ENCODE peak calls at places on chromosomes 1 and 21, in seven cellular contexts. Y is H1, F is SK-N-SH, J is HCT116, R is HepG2, C is GM12878, Q is K562. A is an unnamed sample.

GRCh38 chr1:115337633-115338456 is at the start of gene NGF:
- DNase-seq in Y (peak), R (no peak), C (no peak), J (no peak), Q (no peak), F (peak), A (peak)

GRCh38 chr1:59707216-59707615 is 107.5 kb upstream of the HOOK1 start:
- DNase-seq in C (no peak), R (no peak), Y (no peak), Q (peak), J (peak), F (no peak), A (no peak)

GRCh38 chr1:155093938-155094621 is 15.4 kb downstream of the EFNA3 start:
- DNase-seq in R (peak), Q (peak), Y (peak), J (peak), C (no peak), F (peak), A (no peak)

GRCh38 chr1:25565626-25566025 is 22.2 kb downstream of the LDLRAP1 start:
- DNase-seq in J (no peak), Y (no peak), R (no peak), C (no peak), Q (no peak), F (no peak), A (no peak)

GRCh38 chr1:230282157-230282556 is 144.0 kb downstream of the PGBD5 start:
- DNase-seq in Q (peak), C (no peak), R (no peak), Y (no peak), F (peak), J (no peak), A (no peak)

GRCh38 chr1:158203693-158204457 is 23.2 kb downstream of the CD1D start:
- DNase-seq in C (peak), J (peak), F (peak), Y (no peak), Q (peak), R (peak), A (peak)

GRCh38 chr1:156599811-156600210 is 1.5 kb downstream of the GPATCH4 start:
- DNase-seq in F (no peak), R (peak), C (no peak), Y (no peak), Q (peak), J (no peak), A (peak)

GRCh38 chr21:37166733-37167132 is 93.7 kb downstream of the TTC3 start:
- DNase-seq in J (peak), Q (peak), R (no peak), F (no peak), Y (no peak), C (no peak), A (peak)

GRCh38 chr1:180863158-180863775 is 49.4 kb upstream of the KIAA1614 start:
- DNase-seq in J (peak), Q (peak), C (no peak), F (peak), R (peak), Y (no peak), A (peak)

GRCh38 chr1:29853716-29854330 is 617.5 kb downstream of the PTPRU start:
- DNase-seq in Q (no peak), R (no peak), F (no peak), C (no peak), Y (no peak), J (no peak), A (no peak)

GRCh38 chr1:29851666-29852065 is 615.3 kb downstream of the PTPRU start:
- DNase-seq in J (no peak), Q (no peak), R (no peak), Y (no peak), F (no peak), C (no peak), A (no peak)

GRCh38 chr1:29850358-29850757 is 614.0 kb downstream of the PTPRU start:
- DNase-seq in Q (no peak), Y (no peak), R (no peak), C (no peak), J (no peak), F (no peak), A (no peak)

GRCh38 chr1:29854700-29855276 is 618.5 kb downstream of the PTPRU start:
- DNase-seq in J (no peak), Y (no peak), C (no peak), R (no peak), Q (no peak), F (no peak), A (no peak)

GRCh38 chr1:29852248-29852647 is 615.9 kb downstream of the PTPRU start:
- DNase-seq in Q (no peak), R (no peak), F (no peak), J (no peak), C (no peak), Y (no peak), A (no peak)
- TF ChIP-seq JUND in Q (no peak), R (no peak), F (no peak), J (no peak), C (no peak), Y (no peak), A (no peak)

DNA sequence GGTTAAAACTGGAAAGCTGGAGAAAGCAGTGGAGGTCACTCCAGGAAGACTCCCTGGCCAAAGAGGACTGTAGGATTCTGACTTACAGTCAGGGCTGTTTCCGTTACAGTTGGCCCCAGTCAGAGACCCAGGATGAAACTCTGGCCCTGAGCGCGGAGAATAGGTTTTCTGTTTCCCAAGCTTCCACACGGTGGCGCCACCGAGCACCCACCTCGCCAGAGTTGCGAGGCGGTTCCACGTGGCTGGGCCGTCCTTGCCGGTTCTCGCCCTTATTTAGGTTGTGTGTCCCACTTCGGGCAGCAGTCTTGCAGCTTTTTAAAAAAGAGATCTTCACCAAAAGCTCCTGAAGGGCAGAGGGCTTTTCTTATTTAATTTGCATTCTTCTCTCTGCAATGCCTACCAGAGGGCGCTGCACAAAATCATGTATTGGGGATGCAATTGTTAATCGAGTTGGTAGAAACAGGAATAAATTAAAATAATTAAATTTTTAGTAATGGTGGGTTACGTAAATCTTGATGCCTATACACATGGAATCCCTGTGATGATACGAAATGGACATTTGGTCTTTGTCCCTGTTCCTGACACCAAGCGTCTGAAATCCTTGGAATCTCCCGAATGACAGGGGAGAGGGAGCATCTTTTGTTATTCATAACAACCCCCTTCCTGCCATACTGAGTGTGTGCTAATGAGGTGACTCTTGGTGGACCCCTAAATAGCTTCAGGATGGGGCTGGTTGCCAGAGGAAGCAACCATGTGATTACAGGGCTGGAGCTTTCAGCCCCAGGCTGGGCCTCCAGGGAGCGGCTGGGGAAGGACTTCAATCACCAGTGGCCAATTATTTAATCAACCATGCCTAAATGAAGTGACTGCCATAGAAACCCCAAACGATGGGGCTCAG is 5.5 kb upstream of the S100A7 start:
- DNase-seq in C (no peak), F (peak), Q (peak), Y (peak), R (peak), J (peak), A (peak)
- TF ChIP-seq JUND in C (no peak), F (no peak), Q (peak), Y (no peak), R (no peak), J (no peak), A (no peak)

GRCh38 chr1:185281245-185281644 is 35.8 kb downstream of the IVNS1ABP start:
- DNase-seq in F (no peak), Q (no peak), J (no peak), R (peak), Y (no peak), C (peak), A (no peak)

GRCh38 chr1:185284106-185284505 is 32.9 kb downstream of the IVNS1ABP start:
- DNase-seq in F (no peak), J (no peak), Q (peak), C (no peak), R (no peak), Y (no peak), A (no peak)

GRCh38 chr1:185288435-185288834 is 28.6 kb downstream of the IVNS1ABP start:
- DNase-seq in F (no peak), R (no peak), C (no peak), J (no peak), Q (peak), Y (no peak), A (no peak)

GRCh38 chr1:185287451-185287850 is 29.6 kb downstream of the IVNS1ABP start:
- DNase-seq in J (no peak), Q (no peak), Y (no peak), F (no peak), C (no peak), R (no peak), A (no peak)

GRCh38 chr1:185284533-185285244 is 32.4 kb downstream of the IVNS1ABP start:
- DNase-seq in J (no peak), C (no peak), R (no peak), F (no peak), Q (peak), Y (no peak), A (no peak)
- TF ChIP-seq JUND in J (no peak), C (no peak), R (no peak), F (no peak), Q (peak), Y (no peak), A (no peak)

GRCh38 chr1:221230605-221231004 is 351.4 kb downstream of the HLX start:
- DNase-seq in R (no peak), C (no peak), Q (no peak), J (no peak), F (no peak), Y (no peak), A (peak)

GRCh38 chr1:221237587-221237986 is 358.3 kb downstream of the HLX start:
- DNase-seq in R (no peak), C (no peak), Y (no peak), F (no peak), J (no peak), Q (no peak), A (no peak)

GRCh38 chr1:221239911-221240310 is 360.7 kb downstream of the HLX start:
- DNase-seq in J (no peak), F (no peak), C (no peak), Y (no peak), R (no peak), Q (no peak), A (peak)

GRCh38 chr1:221240652-221241051 is 361.4 kb downstream of the HLX start:
- DNase-seq in F (no peak), R (no peak), J (no peak), Y (no peak), C (no peak), Q (no peak), A (no peak)

GRCh38 chr1:221234821-221235220 is 355.6 kb downstream of the HLX start:
- DNase-seq in R (no peak), J (no peak), C (no peak), F (no peak), Y (no peak), Q (no peak), A (no peak)
- TF ChIP-seq JUND in R (no peak), J (no peak), C (no peak), F (no peak), Y (no peak), Q (no peak), A (no peak)

GRCh38 chr21:42523211-42523610 is 9.6 kb downstream of the SLC37A1 start:
- DNase-seq in Q (no peak), C (no peak), F (no peak), R (no peak), Y (no peak), J (no peak), A (no peak)
- TF ChIP-seq JUND in Q (no peak), C (no peak), F (no peak), R (no peak), Y (no peak), J (no peak), A (no peak)

GRCh38 chr1:15959847-15960446 is 16.0 kb downstream of the ZBTB17 start:
- DNase-seq in C (no peak), Q (no peak), R (no peak), Y (no peak), F (peak), J (no peak), A (no peak)

GRCh38 chr1:15962176-15962575 is 13.7 kb downstream of the ZBTB17 start:
- DNase-seq in Y (no peak), F (no peak), C (no peak), Q (no peak), J (no peak), R (no peak), A (no peak)

GRCh38 chr1:15960808-15961207 is 15.1 kb downstream of the ZBTB17 start:
- DNase-seq in R (no peak), Q (no peak), J (no peak), Y (no peak), F (no peak), C (no peak), A (no peak)

GRCh38 chr1:15962671-15963362 is 13.1 kb downstream of the ZBTB17 start:
- DNase-seq in F (no peak), J (no peak), Q (no peak), C (no peak), Y (no peak), R (no peak), A (no peak)

DNA sequence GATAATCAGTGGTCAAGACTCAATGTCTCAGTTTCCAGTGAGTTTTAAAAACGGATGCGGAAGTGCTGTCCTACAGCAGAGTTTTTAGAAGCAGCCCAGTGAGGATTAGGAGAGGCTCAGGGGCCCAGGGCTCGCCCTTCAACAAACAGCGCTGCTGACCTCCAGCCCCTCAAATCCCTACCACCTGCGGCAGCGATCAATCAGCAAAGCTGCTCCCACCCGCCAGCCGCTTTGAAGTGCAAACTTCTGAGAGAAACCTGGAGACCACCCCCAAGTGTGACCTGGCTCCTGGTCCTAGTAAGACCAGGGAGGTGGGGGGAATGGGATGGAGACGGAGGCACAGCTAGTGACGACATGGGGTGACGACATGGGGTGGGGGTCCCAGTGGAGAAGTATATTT is 14.4 kb downstream of the ZBTB17 start:
- DNase-seq in C (no peak), F (no peak), Q (no peak), Y (peak), J (no peak), R (no peak), A (no peak)
- TF ChIP-seq JUND in C (no peak), F (no peak), Q (no peak), Y (no peak), J (no peak), R (no peak), A (no peak)

DNA sequence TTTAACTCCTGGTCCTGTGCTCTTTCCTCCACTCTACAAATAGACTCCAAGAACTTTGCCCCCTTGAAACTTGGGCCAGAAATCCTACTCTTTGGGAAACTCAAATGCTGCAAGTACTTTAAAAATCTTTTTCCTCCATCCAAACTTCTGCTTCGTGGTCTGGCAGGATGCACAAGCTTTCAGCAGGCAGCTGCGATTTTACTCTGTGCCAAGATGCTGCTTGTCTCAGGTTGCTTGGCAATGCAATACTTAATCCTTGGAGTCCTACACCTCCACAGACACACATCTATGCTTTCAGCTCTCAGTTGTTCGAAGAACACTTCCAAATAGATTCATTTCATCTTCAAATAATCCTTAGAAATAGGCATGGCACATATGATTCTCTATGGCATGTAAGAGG is 435.3 kb upstream of the USP24 start:
- DNase-seq in R (no peak), Q (no peak), F (no peak), J (no peak), C (no peak), Y (no peak), A (no peak)
- TF ChIP-seq JUND in R (no peak), Q (no peak), F (no peak), J (no peak), C (no peak), Y (no peak), A (no peak)

GRCh38 chr1:178649582-178650350 is 75.3 kb upstream of the RALGPS2 start:
- DNase-seq in R (no peak), J (no peak), Y (no peak), F (no peak), C (no peak), Q (no peak), A (no peak)

GRCh38 chr1:178652506-178652905 is 72.5 kb upstream of the RALGPS2 start:
- DNase-seq in Y (no peak), C (no peak), R (no peak), F (no peak), J (no peak), Q (no peak), A (no peak)

GRCh38 chr1:178651742-178652141 is 73.3 kb upstream of the RALGPS2 start:
- DNase-seq in C (no peak), F (no peak), Y (no peak), R (no peak), Q (no peak), J (no peak), A (no peak)

GRCh38 chr1:178653091-178653490 is 72.0 kb upstream of the RALGPS2 start:
- DNase-seq in C (no peak), J (peak), Y (no peak), R (no peak), Q (no peak), F (no peak), A (no peak)

DNA sequence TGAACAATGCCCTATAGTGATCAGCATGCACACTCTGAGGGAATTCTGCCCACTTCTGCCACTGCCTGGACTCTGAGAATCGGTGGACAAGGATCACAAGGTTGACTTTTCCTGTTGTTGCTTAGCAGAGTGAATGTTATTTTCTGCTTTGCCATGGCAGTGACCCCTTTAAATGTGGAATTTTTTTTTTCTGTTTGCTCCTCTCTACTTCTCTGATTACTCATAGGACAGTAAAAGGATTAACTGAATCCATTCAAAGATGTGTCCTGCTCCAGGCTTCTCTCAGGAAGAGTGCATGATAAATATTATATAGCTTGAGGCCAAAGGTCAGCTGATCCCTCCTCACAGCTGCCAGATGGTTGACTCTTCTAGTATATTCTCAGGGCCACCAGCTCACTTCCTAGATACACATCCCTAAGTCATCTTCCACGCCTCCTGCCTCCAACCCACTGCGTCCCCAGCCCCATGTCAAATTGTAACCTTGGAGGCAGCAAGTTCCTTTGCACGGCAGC is 74.0 kb upstream of the RALGPS2 start:
- DNase-seq in R (peak), F (no peak), Y (no peak), C (no peak), Q (no peak), J (no peak), A (no peak)
- TF ChIP-seq JUND in R (no peak), F (no peak), Y (no peak), C (no peak), Q (no peak), J (no peak), A (no peak)

DNA sequence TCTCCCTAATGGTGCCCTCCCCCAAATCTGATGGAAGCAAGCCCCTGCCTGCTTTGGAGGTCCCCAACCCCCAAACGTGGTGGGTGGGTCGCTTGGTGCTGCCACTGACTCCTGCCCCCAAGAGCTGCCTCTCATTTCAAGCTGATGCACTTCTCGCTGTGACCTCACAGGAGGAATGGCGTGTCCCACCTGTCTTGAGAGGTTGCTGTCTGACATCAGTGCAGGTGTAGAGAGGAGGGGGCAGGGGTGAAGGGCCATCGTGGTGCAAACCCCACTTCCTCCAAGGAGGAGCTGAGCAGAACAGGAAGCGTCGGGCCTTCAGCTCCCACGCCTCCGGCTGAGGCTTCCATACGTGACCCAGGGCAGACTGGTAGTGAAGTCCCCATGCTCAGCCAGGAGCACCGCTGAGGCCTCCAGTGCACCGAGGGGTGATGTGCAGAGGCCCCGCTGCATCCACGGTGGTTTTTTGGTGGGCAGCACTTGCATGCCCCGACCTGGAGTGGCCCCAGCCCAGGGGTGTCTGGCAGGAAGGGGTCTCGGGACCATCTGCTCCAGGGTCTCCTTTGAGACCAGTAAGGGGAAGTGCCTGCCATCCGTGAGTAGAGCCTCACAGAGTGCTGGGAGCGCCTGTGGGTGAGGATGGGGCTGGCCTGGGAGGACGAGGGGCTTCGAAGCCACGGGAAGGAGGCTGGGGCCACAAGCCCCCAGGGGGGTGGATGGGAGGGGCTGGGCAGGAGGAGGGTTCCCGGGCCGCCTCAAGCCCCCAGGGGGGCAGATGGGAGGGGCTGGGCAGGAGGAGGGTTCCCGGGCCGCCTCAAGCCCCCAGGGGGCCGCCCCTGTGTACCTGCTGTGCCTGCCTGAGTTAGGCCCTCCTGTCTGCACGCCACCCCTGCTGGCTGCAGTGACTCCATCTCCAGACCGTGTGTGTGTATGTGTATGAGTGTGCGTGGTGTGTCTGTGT is 39.8 kb downstream of the WDR4 start:
- DNase-seq in F (peak), C (no peak), Q (no peak), R (no peak), Y (peak), J (no peak), A (no peak)
- TF ChIP-seq JUND in F (no peak), C (no peak), Q (no peak), R (no peak), Y (no peak), J (no peak), A (no peak)

DNA sequence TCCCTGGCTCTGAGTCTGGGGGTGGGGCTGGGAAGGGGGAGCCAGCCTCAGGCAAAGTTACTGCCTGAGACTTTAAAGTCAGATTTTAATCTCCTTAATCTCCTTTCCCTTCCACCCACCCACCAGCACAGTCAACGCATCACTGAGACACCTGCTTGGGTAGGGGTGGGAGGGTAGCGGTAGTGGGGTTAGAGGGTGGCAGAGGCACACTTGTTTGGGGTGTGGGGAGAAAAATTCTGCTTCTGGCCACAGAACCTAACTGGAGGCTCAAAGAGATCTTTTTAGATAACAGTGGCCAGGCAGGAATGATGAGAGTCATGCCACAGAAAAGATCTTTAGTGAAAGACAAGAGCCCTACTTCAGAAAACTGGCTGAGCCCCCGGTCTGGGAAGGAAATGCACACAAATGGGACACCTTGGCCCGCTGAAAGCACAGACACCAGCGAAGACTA is 44.1 kb downstream of the CD247 start:
- DNase-seq in R (no peak), J (no peak), Y (no peak), Q (no peak), C (no peak), F (no peak), A (no peak)
- TF ChIP-seq JUND in R (no peak), J (no peak), Y (no peak), Q (no peak), C (no peak), F (no peak), A (no peak)

A was measured in T47D.